ENCODE peak calls at places on chromosome 9, in ten cellular contexts. D, V, U, X, M, I, G, B, Q and O are unnamed samples.

GRCh38 chr9:73038613-73039012 is 85.8 kb upstream of the ALDH1A1 start:
- DNase-seq in D (peak), V (no peak), U (peak), X (peak), M (peak), I (peak), G (peak), B (peak), Q (peak), O (peak)

GRCh38 chr9:14654932-14655331 is 38.3 kb downstream of the ZDHHC21 start:
- DNase-seq in D (no peak), V (no peak), U (no peak), X (no peak), M (no peak), I (no peak), G (no peak), B (no peak), Q (no peak), O (no peak)

GRCh38 chr9:120350596-120350995 is 229.4 kb downstream of the CDK5RAP2 start:
- DNase-seq in D (no peak), V (no peak), U (no peak), X (no peak), M (no peak), I (no peak), G (no peak), B (no peak), Q (no peak), O (no peak)

GRCh38 chr9:116391306-116391900 is 237.8 kb downstream of the PAPPA start:
- DNase-seq in D (no peak), V (no peak), U (no peak), X (no peak), M (no peak), I (no peak), G (no peak), B (no peak), Q (no peak), O (no peak)

GRCh38 chr9:7536310-7536939 is 263.2 kb downstream of the DMAC1 start:
- DNase-seq in D (no peak), V (peak), U (no peak), X (no peak), M (no peak), I (peak), G (peak), B (peak), Q (peak), O (no peak)

GRCh38 chr9:5879419-5880181 is 11.1 kb upstream of the MLANA start:
- DNase-seq in D (no peak), V (peak), U (no peak), X (no peak), M (no peak), I (no peak), G (no peak), B (peak), Q (no peak), O (no peak)

GRCh38 chr9:698276-698675 is 143.2 kb upstream of the DMRT1 start:
- DNase-seq in D (no peak), V (no peak), U (no peak), X (no peak), M (no peak), I (no peak), G (no peak), B (no peak), Q (no peak), O (no peak)

GRCh38 chr9:126611188-126611587 is 2.5 kb upstream of the LMX1B start:
- DNase-seq in D (no peak), V (no peak), U (no peak), X (no peak), M (no peak), I (no peak), G (no peak), B (no peak), Q (no peak), O (no peak)

GRCh38 chr9:91341258-91341746 is 20.4 kb downstream of the AUH start:
- DNase-seq in D (no peak), V (no peak), U (no peak), X (no peak), M (no peak), I (no peak), G (no peak), B (no peak), Q (no peak), O (no peak)

GRCh38 chr9:129391215-129391614 is 213.2 kb upstream of the IER5L start:
- DNase-seq in D (no peak), V (no peak), U (peak), X (no peak), M (peak), I (no peak), G (no peak), B (no peak), Q (no peak), O (no peak)

GRCh38 chr9:118522093-118523028 is 818.2 kb downstream of the TLR4 start:
- DNase-seq in D (no peak), V (peak), U (no peak), X (peak), M (no peak), I (peak), G (no peak), B (peak), Q (peak), O (peak)

GRCh38 chr9:133592731-133593409 is 16.3 kb downstream of the FAM163B start:
- DNase-seq in D (no peak), V (no peak), U (no peak), X (no peak), M (no peak), I (no peak), G (no peak), B (no peak), Q (no peak), O (no peak)

GRCh38 chr9:123609844-123610243 is 253.8 kb downstream of the CRB2 start:
- DNase-seq in D (no peak), V (no peak), U (no peak), X (no peak), M (no peak), I (no peak), G (no peak), B (no peak), Q (no peak), O (no peak)

GRCh38 chr9:123796618-123797484 is 133.1 kb downstream of the DENND1A start:
- DNase-seq in D (no peak), V (no peak), U (no peak), X (no peak), M (no peak), I (no peak), G (no peak), B (no peak), Q (no peak), O (no peak)

GRCh38 chr9:137127301-137128157 is 11.4 kb upstream of the GRIN1 start:
- DNase-seq in D (no peak), V (no peak), U (no peak), X (peak), M (no peak), I (peak), G (peak), B (no peak), Q (no peak), O (no peak)

GRCh38 chr9:75148551-75148950 is 60.2 kb downstream of the OSTF1 start:
- DNase-seq in D (no peak), V (no peak), U (no peak), X (no peak), M (no peak), I (no peak), G (no peak), B (no peak), Q (no peak), O (no peak)

GRCh38 chr9:4211022-4211421 is 88.8 kb downstream of the GLIS3 start:
- DNase-seq in D (no peak), V (no peak), U (no peak), X (no peak), M (no peak), I (no peak), G (no peak), B (no peak), Q (no peak), O (no peak)
- H3K27ac ChIP-seq in D (no peak), V (no peak), U (no peak), X (no peak), M (no peak), I (peak), G (no peak), B (no peak), Q (no peak), O (no peak)

DNA sequence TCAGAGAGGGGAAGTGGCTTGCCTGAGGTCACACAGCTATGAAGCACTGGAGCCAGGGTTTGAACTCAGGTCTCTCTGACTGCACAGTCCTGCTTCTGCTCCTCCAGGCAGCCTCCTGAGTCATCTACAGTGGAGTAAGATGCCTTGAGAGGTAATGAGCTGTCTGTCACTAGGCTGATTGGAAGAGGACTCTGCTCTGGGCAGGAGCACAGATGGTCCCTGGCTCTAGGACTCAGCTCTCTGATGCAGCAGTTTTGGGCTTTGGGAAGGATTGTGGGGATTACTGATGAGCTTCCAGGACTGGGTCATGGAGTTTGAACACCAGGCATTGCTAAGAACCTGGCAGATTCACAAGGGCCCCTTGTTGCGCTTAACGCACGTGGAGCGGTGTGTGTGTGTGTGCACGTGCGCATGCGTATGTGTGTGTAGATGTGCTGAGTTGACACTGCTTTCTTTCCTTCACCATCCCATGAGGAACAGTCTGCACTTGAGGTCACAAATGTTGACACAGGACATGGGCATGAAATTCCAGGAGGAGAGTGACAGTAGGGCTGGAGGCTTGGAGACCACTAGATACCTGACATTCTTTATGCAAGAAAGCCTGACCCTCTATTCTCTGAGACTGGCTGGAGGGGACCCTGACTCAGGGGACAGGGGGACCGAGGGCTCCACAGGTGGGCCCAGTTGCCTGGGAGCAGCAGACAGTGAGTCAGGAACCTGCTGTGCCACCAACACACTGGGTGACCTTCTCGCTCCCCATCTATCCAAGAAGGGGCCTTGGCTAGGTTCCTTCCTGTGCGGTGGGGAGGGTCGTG is 170.5 kb downstream of the RGS3 start:
- DNase-seq in D (peak), V (no peak), U (no peak), X (peak), M (peak), I (no peak), G (no peak), B (peak), Q (no peak), O (no peak)
- H3K27ac ChIP-seq in D (no peak), V (peak), U (no peak), X (no peak), M (no peak), I (no peak), G (no peak), B (no peak), Q (no peak), O (no peak)

DNA sequence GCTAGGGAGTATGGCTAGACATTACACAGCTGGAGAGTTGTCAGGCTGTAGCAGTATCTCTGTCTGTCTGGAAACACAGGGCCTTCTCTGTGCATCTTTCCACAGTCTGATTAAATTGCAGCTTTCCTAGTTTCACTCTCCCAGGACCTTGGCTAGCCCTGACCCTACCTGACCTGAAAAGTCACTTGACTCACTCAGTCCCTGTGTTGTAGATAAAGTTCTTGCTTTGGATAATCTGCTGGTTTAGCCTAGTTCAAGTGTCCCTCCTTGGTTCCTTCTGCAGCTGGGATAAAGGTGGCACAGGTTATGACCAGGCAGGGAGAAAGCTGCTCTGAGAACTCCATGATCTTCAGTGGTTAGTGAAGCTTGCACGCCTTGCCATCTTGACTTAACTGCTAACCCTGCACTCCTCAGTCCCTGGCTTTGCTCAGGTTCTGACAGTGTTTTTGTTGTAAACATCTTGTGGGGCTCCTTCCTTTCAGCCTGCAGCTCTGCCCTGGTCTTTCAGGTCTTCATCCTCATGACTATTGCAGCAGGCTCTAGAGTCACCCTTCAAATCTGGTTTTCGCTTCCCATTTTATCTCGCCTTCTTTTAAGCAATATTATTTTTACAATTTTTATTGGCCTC is 101.0 kb downstream of the PIP5K1B start:
- DNase-seq in D (no peak), V (no peak), U (no peak), X (no peak), M (no peak), I (no peak), G (no peak), B (peak), Q (no peak), O (no peak)
- H3K27ac ChIP-seq in D (no peak), V (no peak), U (peak), X (peak), M (peak), I (peak), G (no peak), B (peak), Q (no peak), O (peak)

GRCh38 chr9:81720450-81721086 is 31.2 kb upstream of the TLE1 start:
- DNase-seq in D (no peak), V (no peak), U (no peak), X (no peak), M (no peak), I (no peak), G (no peak), B (no peak), Q (no peak), O (no peak)
- H3K27ac ChIP-seq in D (no peak), V (no peak), U (no peak), X (no peak), M (no peak), I (no peak), G (no peak), B (no peak), Q (no peak), O (no peak)

GRCh38 chr9:83617299-83617698 is 5.6 kb upstream of the IDNK start:
- DNase-seq in D (no peak), V (no peak), U (no peak), X (no peak), M (no peak), I (no peak), G (no peak), B (no peak), Q (no peak), O (no peak)
- H3K27ac ChIP-seq in D (no peak), V (no peak), U (no peak), X (no peak), M (no peak), I (no peak), G (no peak), B (no peak), Q (no peak), O (no peak)